ENCODE peak calls at places on chromosomes 1 and 21, in five cellular contexts. One of them, this sample, is unnamed.
A peak's percentile ranks its signal among the peaks of the same experiment; 100 is the strongest.

GRCh38 chr1:180229483-180230415 is at the start of gene LHX4:
- DNase-seq in IMR-90: no peak
- DNase-seq in H1: peak; percentile 85
- DNase-seq in H9: peak; percentile 90
- DNase-seq in neuronal stem cell: no peak
- DNase-seq in this sample: peak; percentile 38

GRCh38 chr1:71343686-71344416 is 263.0 kb upstream of the ZRANB2 start:
- DNase-seq in IMR-90: no peak
- DNase-seq in H1: no peak
- DNase-seq in H9: no peak
- DNase-seq in neuronal stem cell: no peak
- DNase-seq in this sample: no peak

GRCh38 chr21:25457411-25457810 is 149.9 kb downstream of the MRPL39 start:
- DNase-seq in IMR-90: peak; percentile 85
- DNase-seq in H1: no peak
- DNase-seq in H9: no peak
- DNase-seq in neuronal stem cell: no peak
- DNase-seq in this sample: peak; percentile 39

GRCh38 chr1:55822896-55823295 is 607.7 kb upstream of the USP24 start:
- DNase-seq in IMR-90: no peak
- DNase-seq in H1: no peak
- DNase-seq in H9: no peak
- DNase-seq in neuronal stem cell: no peak
- DNase-seq in this sample: no peak

GRCh38 chr1:71049951-71050598 is 2.5 kb upstream of the PTGER3 start:
- DNase-seq in IMR-90: peak; percentile 72
- DNase-seq in H1: no peak
- DNase-seq in H9: no peak
- DNase-seq in neuronal stem cell: peak; percentile 70
- DNase-seq in this sample: peak; percentile 76

GRCh38 chr1:27111771-27112573 is 43.0 kb downstream of the SLC9A1 start:
- DNase-seq in IMR-90: peak; percentile 100
- DNase-seq in H1: no peak
- DNase-seq in H9: no peak
- DNase-seq in neuronal stem cell: no peak
- DNase-seq in this sample: peak; percentile 100

GRCh38 chr21:40166291-40166843 is 299.1 kb downstream of the PCP4 start:
- DNase-seq in IMR-90: no peak
- DNase-seq in H1: no peak
- DNase-seq in H9: no peak
- DNase-seq in neuronal stem cell: peak; percentile 9
- DNase-seq in this sample: no peak

GRCh38 chr1:30405631-30406212 is 317.7 kb downstream of the MATN1 start:
- DNase-seq in IMR-90: no peak
- DNase-seq in H1: no peak
- DNase-seq in H9: peak; percentile 11
- DNase-seq in neuronal stem cell: no peak
- DNase-seq in this sample: no peak

GRCh38 chr1:233255145-233255544 is 40.4 kb downstream of the PCNX2 start:
- DNase-seq in IMR-90: no peak
- DNase-seq in H1: no peak
- DNase-seq in H9: no peak
- DNase-seq in neuronal stem cell: no peak
- DNase-seq in this sample: no peak

GRCh38 chr1:107936498-107937481 is 28.2 kb downstream of the VAV3 start:
- DNase-seq in IMR-90: peak; percentile 62
- DNase-seq in H1: peak; percentile 48
- DNase-seq in H9: peak; percentile 78
- DNase-seq in neuronal stem cell: peak; percentile 14
- DNase-seq in this sample: peak; percentile 83

GRCh38 chr1:114522264-114522575 is 11.2 kb upstream of the TRIM33 start:
- DNase-seq in IMR-90: no peak
- DNase-seq in H1: no peak
- DNase-seq in H9: no peak
- DNase-seq in neuronal stem cell: no peak
- DNase-seq in this sample: no peak

GRCh38 chr1:76106251-76106650 is 31.7 kb downstream of the ST6GALNAC3 start:
- DNase-seq in IMR-90: no peak
- DNase-seq in H1: no peak
- DNase-seq in H9: no peak
- DNase-seq in neuronal stem cell: no peak
- DNase-seq in this sample: no peak

GRCh38 chr1:76101534-76101933 is 27.0 kb downstream of the ST6GALNAC3 start:
- DNase-seq in IMR-90: no peak
- DNase-seq in H1: no peak
- DNase-seq in H9: no peak
- DNase-seq in neuronal stem cell: no peak
- DNase-seq in this sample: no peak

GRCh38 chr1:76106719-76107235 is 32.2 kb downstream of the ST6GALNAC3 start:
- DNase-seq in IMR-90: no peak
- DNase-seq in H1: no peak
- DNase-seq in H9: no peak
- DNase-seq in neuronal stem cell: no peak
- DNase-seq in this sample: no peak

GRCh38 chr1:76105269-76105850 is 30.8 kb downstream of the ST6GALNAC3 start:
- DNase-seq in IMR-90: no peak
- DNase-seq in H1: no peak
- DNase-seq in H9: no peak
- DNase-seq in neuronal stem cell: no peak
- DNase-seq in this sample: no peak

DNA sequence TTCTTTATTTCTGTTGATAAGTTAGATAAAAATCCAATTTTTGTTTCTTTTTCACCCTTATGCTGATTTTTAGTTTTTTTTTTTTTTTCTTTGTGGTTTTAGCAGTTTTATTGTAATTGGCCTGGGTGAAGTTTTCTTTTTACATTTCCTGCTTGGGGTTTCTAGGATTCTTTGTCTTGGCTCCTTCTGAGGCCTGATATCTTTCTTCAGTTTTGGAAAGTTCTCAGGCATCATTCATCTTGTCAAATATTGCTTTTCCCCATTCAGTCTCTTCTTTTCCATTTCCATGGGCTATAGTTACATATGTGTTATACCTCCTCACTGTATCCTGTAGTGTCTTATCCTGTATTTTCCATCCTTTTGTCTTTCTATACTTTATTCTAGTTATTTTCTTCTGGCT is 28.5 kb downstream of the ST6GALNAC3 start:
- DNase-seq in IMR-90: no peak
- DNase-seq in H1: no peak
- DNase-seq in H9: no peak
- DNase-seq in neuronal stem cell: no peak
- DNase-seq in this sample: no peak
- H2AFZ ChIP-seq in IMR-90: no peak overlapping the region
- H2AFZ ChIP-seq in H1: no peak overlapping the region
- H2AFZ ChIP-seq in H9: no peak overlapping the region
- H2AFZ ChIP-seq in neuronal stem cell: no peak overlapping the region
- H2AFZ ChIP-seq in this sample: no peak overlapping the region

GRCh38 chr1:220786057-220786336 is 716 bp upstream of the MTARC1 start:
- DNase-seq in IMR-90: no peak
- DNase-seq in H1: no peak
- DNase-seq in H9: no peak
- DNase-seq in neuronal stem cell: no peak
- DNase-seq in this sample: no peak

GRCh38 chr1:220785166-220786056 is 1.3 kb upstream of the MTARC1 start:
- DNase-seq in IMR-90: no peak
- DNase-seq in H1: no peak
- DNase-seq in H9: no peak
- DNase-seq in neuronal stem cell: no peak
- DNase-seq in this sample: no peak

GRCh38 chr1:220788146-220788545 is 1.4 kb downstream of the MTARC1 start:
- DNase-seq in IMR-90: no peak
- DNase-seq in H1: no peak
- DNase-seq in H9: no peak
- DNase-seq in neuronal stem cell: no peak
- DNase-seq in this sample: no peak

GRCh38 chr1:220787069-220787614 is 429 bp downstream of the MTARC1 start:
- DNase-seq in IMR-90: no peak
- DNase-seq in H1: peak; percentile 81
- DNase-seq in H9: peak; percentile 67
- DNase-seq in neuronal stem cell: no peak
- DNase-seq in this sample: no peak

DNA sequence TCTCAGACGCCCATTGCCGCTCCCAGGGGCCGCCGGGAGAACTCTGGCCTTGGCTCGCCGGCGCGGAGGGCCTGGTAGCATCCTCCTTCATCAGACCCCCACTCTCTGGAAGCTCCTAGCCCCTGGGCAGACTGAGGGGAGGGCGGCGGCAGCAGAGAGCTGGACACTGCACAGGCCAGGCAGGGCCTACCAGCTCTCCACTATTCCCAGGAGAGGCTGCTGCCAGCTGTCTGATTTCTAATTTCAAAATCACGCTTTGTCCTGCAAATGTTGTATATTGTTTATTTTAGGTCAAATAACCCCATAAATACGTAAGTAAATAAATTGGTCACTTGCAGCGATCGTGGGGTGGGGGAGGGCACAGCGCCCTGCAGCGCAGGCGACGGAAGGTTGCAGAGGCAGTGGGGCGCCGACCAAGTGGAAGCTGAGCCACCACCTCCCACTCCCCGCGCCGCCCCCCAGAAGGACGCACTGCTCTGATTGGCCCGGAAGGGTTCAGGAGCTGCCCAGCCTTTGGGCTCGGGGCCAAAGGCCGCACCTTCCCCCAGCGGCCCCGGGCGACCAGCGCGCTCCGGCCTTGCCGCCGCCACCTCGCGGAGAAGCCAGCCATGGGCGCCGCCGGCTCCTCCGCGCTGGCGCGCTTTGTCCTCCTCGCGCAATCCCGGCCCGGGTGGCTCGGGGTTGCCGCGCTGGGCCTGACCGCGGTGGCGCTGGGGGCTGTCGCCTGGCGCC is at the start of gene MTARC1:
- DNase-seq in IMR-90: no peak
- DNase-seq in H1: peak; percentile 81
- DNase-seq in H9: peak; percentile 90
- DNase-seq in neuronal stem cell: peak; percentile 67
- DNase-seq in this sample: peak; percentile 65
- H4K8ac ChIP-seq in IMR-90: no peak within 1 kb of the TSS
- H4K8ac ChIP-seq in H1: peak within 1 kb of the TSS; percentile 97
- H4K8ac ChIP-seq in H9: no peak within 1 kb of the TSS
- H4K8ac ChIP-seq in neuronal stem cell: peak within 1 kb of the TSS; percentile 56
- H4K8ac ChIP-seq in this sample: peak within 1 kb of the TSS; percentile 97

GRCh38 chr1:88768187-88768586 is 84.1 kb downstream of the PKN2 start:
- DNase-seq in IMR-90: no peak
- DNase-seq in H1: no peak
- DNase-seq in H9: no peak
- DNase-seq in neuronal stem cell: no peak
- DNase-seq in this sample: no peak

GRCh38 chr1:88774151-88774556 is 90.1 kb downstream of the PKN2 start:
- DNase-seq in IMR-90: no peak
- DNase-seq in H1: no peak
- DNase-seq in H9: peak; percentile 69
- DNase-seq in neuronal stem cell: no peak
- DNase-seq in this sample: no peak

GRCh38 chr1:88777604-88778149 is 93.6 kb downstream of the PKN2 start:
- DNase-seq in IMR-90: no peak
- DNase-seq in H1: no peak
- DNase-seq in H9: peak; percentile 50
- DNase-seq in neuronal stem cell: no peak
- DNase-seq in this sample: no peak

GRCh38 chr1:88768816-88769215 is 84.7 kb downstream of the PKN2 start:
- DNase-seq in IMR-90: no peak
- DNase-seq in H1: no peak
- DNase-seq in H9: no peak
- DNase-seq in neuronal stem cell: no peak
- DNase-seq in this sample: no peak

DNA sequence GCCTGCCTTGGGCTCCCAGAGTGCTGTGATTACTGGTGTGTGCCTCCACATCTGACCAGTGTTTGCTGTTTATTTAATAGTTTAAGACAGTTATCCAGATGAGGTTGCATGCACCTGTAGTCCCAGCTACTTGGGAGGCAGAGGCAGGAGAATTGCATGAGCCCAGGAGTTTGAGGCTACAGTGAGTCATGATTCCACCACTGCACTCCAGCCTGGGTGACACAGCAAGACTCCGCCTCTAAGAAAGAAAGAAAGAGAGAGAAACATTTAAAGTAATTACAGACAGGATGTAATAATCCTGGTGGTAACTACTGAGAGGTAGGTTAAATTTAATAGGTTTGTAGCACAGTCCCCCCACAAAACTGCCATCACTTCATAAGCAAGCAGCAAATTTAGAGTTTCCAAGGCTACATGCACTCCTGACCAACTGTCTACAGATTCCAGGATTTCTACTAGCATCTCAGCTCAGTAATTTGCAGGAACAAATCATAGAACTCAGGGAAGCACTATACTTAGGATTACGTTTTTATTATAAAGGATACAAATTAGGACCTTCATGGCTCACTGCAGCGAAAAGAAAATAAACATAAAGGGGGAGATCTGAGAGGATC is 89.6 kb downstream of the PKN2 start:
- DNase-seq in IMR-90: peak; percentile 72
- DNase-seq in H1: no peak
- DNase-seq in H9: no peak
- DNase-seq in neuronal stem cell: no peak
- DNase-seq in this sample: peak; percentile 65
- H2BK5ac ChIP-seq in IMR-90: no peak overlapping the region
- H2BK5ac ChIP-seq in H1: peak overlapping the region; percentile 72
- H2BK5ac ChIP-seq in H9: no peak overlapping the region
- H2BK5ac ChIP-seq in neuronal stem cell: no peak overlapping the region
- H2BK5ac ChIP-seq in this sample: no peak overlapping the region

GRCh38 chr1:237712808-237713207 is 177.9 kb downstream of the ZP4 start:
- DNase-seq in IMR-90: no peak
- DNase-seq in H1: no peak
- DNase-seq in H9: no peak
- DNase-seq in neuronal stem cell: no peak
- DNase-seq in this sample: no peak

GRCh38 chr1:237717121-237717520 is 173.6 kb downstream of the ZP4 start:
- DNase-seq in IMR-90: no peak
- DNase-seq in H1: no peak
- DNase-seq in H9: no peak
- DNase-seq in neuronal stem cell: no peak
- DNase-seq in this sample: no peak

GRCh38 chr1:237709355-237709754 is 181.4 kb downstream of the ZP4 start:
- DNase-seq in IMR-90: no peak
- DNase-seq in H1: no peak
- DNase-seq in H9: no peak
- DNase-seq in neuronal stem cell: no peak
- DNase-seq in this sample: no peak

GRCh38 chr1:237712082-237712481 is 178.6 kb downstream of the ZP4 start:
- DNase-seq in IMR-90: no peak
- DNase-seq in H1: no peak
- DNase-seq in H9: no peak
- DNase-seq in neuronal stem cell: no peak
- DNase-seq in this sample: no peak

DNA sequence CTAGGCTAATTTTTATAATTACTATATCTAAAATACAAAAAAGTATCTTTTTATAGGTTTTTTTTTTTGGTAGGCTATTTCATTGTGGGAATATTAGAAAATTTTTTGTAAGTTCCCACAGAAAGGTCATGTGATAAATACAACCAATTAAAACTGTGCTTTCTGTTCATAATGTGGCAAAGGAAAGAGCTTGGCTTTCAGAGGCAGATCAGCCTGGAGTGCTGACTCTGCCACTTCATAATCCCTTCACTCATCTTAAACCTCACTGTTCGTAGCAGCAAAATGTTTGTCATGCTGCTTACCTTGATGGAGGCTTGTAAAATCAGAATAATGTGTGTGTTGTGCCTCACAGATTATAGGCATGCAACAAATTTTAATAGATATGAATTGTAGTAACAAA is 176.8 kb downstream of the ZP4 start:
- DNase-seq in IMR-90: peak; percentile 2
- DNase-seq in H1: no peak
- DNase-seq in H9: no peak
- DNase-seq in neuronal stem cell: no peak
- DNase-seq in this sample: peak; percentile 2
- H2AFZ ChIP-seq in IMR-90: no peak overlapping the region
- H2AFZ ChIP-seq in H1: no peak overlapping the region
- H2AFZ ChIP-seq in H9: no peak overlapping the region
- H2AFZ ChIP-seq in neuronal stem cell: peak overlapping the region; percentile 59
- H2AFZ ChIP-seq in this sample: no peak overlapping the region

GRCh38 chr1:44029260-44029910 is 1.9 kb downstream of the SLC6A9 start:
- DNase-seq in IMR-90: no peak
- DNase-seq in H1: no peak
- DNase-seq in H9: no peak
- DNase-seq in neuronal stem cell: no peak
- DNase-seq in this sample: no peak
- H4K8ac ChIP-seq in IMR-90: peak overlapping the region; percentile 89
- H4K8ac ChIP-seq in H1: no peak overlapping the region
- H4K8ac ChIP-seq in H9: no peak overlapping the region
- H4K8ac ChIP-seq in neuronal stem cell: no peak overlapping the region
- H4K8ac ChIP-seq in this sample: peak overlapping the region; percentile 27

This sample was measured in mesenchymal stem cell.